ENCODE peak calls at places on chromosomes 1 and 21, in six cellular contexts. Z is pancreas; L is A549; N is effector memory CD4-positive, alpha-beta T cell; U is fibroblast of lung; D is left ventricle myocardium inferior. Q is an unnamed sample.
A peak's percentile ranks its signal among the peaks of the same experiment; 100 is the strongest.

GRCh38 chr1:167631987-167632680 is 2.1 kb downstream of the RCSD1 start:
- DNase-seq in Z (no peak), L (no peak), N (no peak), U (no peak), D (no peak), Q (no peak)

GRCh38 chr1:67652800-67653199 is 32.2 kb upstream of the GADD45A start:
- DNase-seq in Z (no peak), L (no peak), N (no peak), U (peak; percentile 80), D (no peak), Q (no peak)

GRCh38 chr1:54803761-54804470 is 2.8 kb upstream of the TTC22 start:
- DNase-seq in Z (no peak), L (no peak), N (no peak), U (peak; percentile 28), D (no peak), Q (peak; percentile 31)

GRCh38 chr1:245411245-245411644 is 256.5 kb downstream of the KIF26B start:
- DNase-seq in Z (no peak), L (no peak), N (no peak), U (peak; percentile 25), D (no peak), Q (no peak)

GRCh38 chr1:205630241-205630640 is 1.6 kb downstream of the ELK4 start:
- DNase-seq in Z (no peak), L (no peak), N (no peak), U (peak; percentile 53), D (no peak), Q (no peak)

GRCh38 chr1:33634806-33635205 is 162.4 kb downstream of the ZSCAN20 start:
- DNase-seq in Z (peak; percentile 32), L (peak; percentile 18), N (no peak), U (no peak), D (peak; percentile 20), Q (no peak)

GRCh38 chr1:92877792-92878191 is 46.0 kb downstream of the RPL5 start:
- DNase-seq in Z (no peak), L (no peak), N (no peak), U (peak; percentile 47), D (no peak), Q (no peak)

GRCh38 chr1:77175230-77175844 is 43.9 kb downstream of the PIGK start:
- DNase-seq in Z (no peak), L (no peak), N (no peak), U (peak; percentile 24), D (no peak), Q (no peak)

GRCh38 chr1:153805042-153805745 is 30.0 kb downstream of the SLC27A3 start:
- DNase-seq in Z (no peak), L (peak; percentile 37), N (peak; percentile 52), U (peak; percentile 89), D (no peak), Q (peak; percentile 70)

GRCh38 chr1:96185181-96185580 is 536.4 kb upstream of the PTBP2 start:
- DNase-seq in Z (no peak), L (no peak), N (no peak), U (no peak), D (no peak), Q (no peak)

GRCh38 chr1:54889132-54889725 is 2.2 kb upstream of the DHCR24 start:
- DNase-seq in Z (no peak), L (no peak), N (no peak), U (no peak), D (no peak), Q (no peak)

GRCh38 chr21:16568661-16569060 is 838.9 kb downstream of the USP25 start:
- DNase-seq in Z (no peak), L (no peak), N (no peak), U (no peak), D (no peak), Q (no peak)

GRCh38 chr21:26115346-26115745 is 55.2 kb downstream of the APP start:
- DNase-seq in Z (no peak), L (no peak), N (no peak), U (no peak), D (no peak), Q (no peak)

GRCh38 chr1:25050165-25050564 is 120.1 kb upstream of the RUNX3 start:
- DNase-seq in Z (no peak), L (no peak), N (no peak), U (no peak), D (no peak), Q (no peak)

GRCh38 chr1:13681921-13682320 is 18.1 kb upstream of the PRDM2 start:
- DNase-seq in Z (no peak), L (no peak), N (no peak), U (no peak), D (no peak), Q (no peak)

GRCh38 chr1:65109515-65109914 is 38.5 kb upstream of the AK4 start:
- DNase-seq in Z (no peak), L (no peak), N (no peak), U (no peak), D (no peak), Q (no peak)

GRCh38 chr1:1063945-1064831 is 9.9 kb downstream of the RNF223 start:
- DNase-seq in Z (peak; percentile 56), L (peak; percentile 67), N (peak; percentile 65), U (peak; percentile 77), D (peak; percentile 52), Q (peak; percentile 92)

GRCh38 chr1:53573931-53574330 is 114.7 kb downstream of the DMRTB1 start:
- DNase-seq in Z (no peak), L (no peak), N (no peak), U (no peak), D (no peak), Q (no peak)

GRCh38 chr1:147717051-147717705 is 43.2 kb downstream of the GJA5 start:
- DNase-seq in Z (peak; percentile 10), L (no peak), N (peak; percentile 12), U (no peak), D (no peak), Q (no peak)

GRCh38 chr21:42314616-42315295 is 453 bp downstream of the TFF3 start:
- DNase-seq in Z (no peak), L (no peak), N (no peak), U (no peak), D (no peak), Q (no peak)
- H3K27ac ChIP-seq in Z (no peak overlapping the region), L (no peak overlapping the region), N (no peak overlapping the region), U (no peak overlapping the region), D (peak overlapping the region; percentile 60), Q (no peak overlapping the region)

DNA sequence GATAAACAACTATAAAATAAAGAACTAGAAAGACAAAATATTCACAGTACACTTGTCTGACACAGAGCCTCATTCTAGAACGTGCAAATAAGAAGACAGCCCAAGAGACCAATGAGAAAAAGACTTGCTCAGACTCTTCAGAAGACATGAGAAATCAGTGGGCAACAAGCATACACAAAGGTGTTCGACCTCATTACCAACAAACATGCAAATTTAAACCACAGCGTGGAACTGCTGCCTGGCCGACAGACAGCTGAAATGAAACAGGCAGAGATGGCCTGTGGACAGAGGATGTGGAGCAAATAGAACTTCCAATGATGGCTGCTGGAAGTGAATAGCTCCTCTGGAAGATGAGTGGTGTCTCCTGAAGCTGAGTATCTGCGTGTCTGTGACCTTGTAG is 22.4 kb upstream of the COL6A1 start:
- DNase-seq in Z (no peak), L (no peak), N (no peak), U (no peak), D (no peak), Q (no peak)
- H3K4me3 ChIP-seq in Z (no peak overlapping the region), L (no peak overlapping the region), N (no peak overlapping the region), U (no peak overlapping the region), D (no peak overlapping the region), Q (no peak overlapping the region)

GRCh38 chr1:20082772-20083171 is 12.8 kb downstream of the PLA2G5 start:
- DNase-seq in Z (no peak), L (no peak), N (no peak), U (no peak), D (no peak), Q (no peak)

GRCh38 chr1:20078711-20079110 is 8.7 kb downstream of the PLA2G5 start:
- DNase-seq in Z (no peak), L (no peak), N (no peak), U (no peak), D (no peak), Q (no peak)

GRCh38 chr1:20081331-20081810 is 11.4 kb downstream of the PLA2G5 start:
- DNase-seq in Z (no peak), L (no peak), N (no peak), U (no peak), D (no peak), Q (no peak)

GRCh38 chr1:20079661-20080305 is 9.8 kb downstream of the PLA2G5 start:
- DNase-seq in Z (no peak), L (no peak), N (no peak), U (no peak), D (no peak), Q (no peak)

GRCh38 chr1:20080441-20081330 is 10.7 kb downstream of the PLA2G5 start:
- DNase-seq in Z (no peak), L (no peak), N (no peak), U (no peak), D (no peak), Q (no peak)
- H3K4me1 ChIP-seq in Z (no peaks in the 10 kb centered on the region), L (no peaks in the 10 kb centered on the region), N (no peaks in the 10 kb centered on the region), U (no peaks in the 10 kb centered on the region), D (peaks cover 88% of the 10 kb centered on the region), Q (no peaks in the 10 kb centered on the region)

DNA sequence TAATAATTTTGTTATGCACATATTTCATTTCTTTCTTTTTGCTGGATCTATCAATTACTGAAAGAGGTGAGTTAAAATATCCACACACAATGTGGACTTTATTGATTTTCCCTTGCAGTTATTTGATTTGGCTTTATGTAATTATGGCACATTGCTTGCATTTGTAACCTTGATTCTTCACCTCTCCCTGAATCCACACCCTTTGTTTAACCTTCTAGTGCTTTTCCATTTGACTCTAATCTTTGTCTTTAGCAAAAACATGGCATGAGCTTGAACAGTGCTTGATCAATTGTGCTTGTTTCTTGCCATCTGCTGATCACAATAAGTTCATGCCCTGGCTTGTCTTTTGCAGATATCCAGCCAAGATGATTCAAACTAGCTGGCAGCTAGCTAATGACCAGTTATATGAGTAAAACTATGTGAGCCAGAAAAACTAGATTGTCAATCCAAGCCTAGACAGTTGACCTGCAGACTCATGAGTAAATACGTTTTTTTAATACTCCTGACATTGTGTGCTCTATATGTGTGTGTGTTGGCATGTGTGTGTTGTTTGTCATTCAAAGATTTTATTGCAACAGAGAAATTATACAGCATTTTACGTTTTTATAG is 899.2 kb downstream of the NCAM2 start:
- DNase-seq in Z (peak; percentile 7), L (no peak), N (no peak), U (peak; percentile 13), D (no peak), Q (no peak)
- H3K27ac ChIP-seq in Z (no peak overlapping the region), L (no peak overlapping the region), N (no peak overlapping the region), U (no peak overlapping the region), D (no peak overlapping the region), Q (no peak overlapping the region)

DNA sequence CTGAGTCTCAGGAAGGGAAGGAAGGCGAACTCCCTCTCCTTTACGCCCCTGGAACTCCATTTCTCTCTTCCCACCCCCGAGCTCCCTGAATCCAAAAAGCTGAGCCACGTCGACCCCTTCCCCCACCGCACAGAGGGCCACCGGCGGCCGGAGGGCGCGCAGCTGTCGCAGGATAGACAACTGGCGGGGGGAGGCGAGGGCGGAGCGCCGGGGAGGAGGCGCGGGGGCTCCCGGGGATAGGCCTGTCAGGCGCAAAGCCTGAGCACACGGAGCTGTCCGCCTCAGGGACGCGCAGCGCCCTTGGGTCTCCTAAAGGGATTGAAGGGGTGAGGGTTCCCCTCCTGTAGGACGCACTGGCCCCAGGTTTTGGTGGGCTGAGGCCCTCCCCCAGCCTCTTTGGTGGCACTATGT is 752 bp upstream of the ACTA1 start:
- DNase-seq in Z (no peak), L (no peak), N (no peak), U (no peak), D (peak; percentile 39), Q (no peak)
- H3K4me3 ChIP-seq in Z (no peak overlapping the region), L (no peak overlapping the region), N (no peak overlapping the region), U (no peak overlapping the region), D (peak overlapping the region; percentile 60), Q (no peak overlapping the region)